ENCODE peak calls at places on chromosomes 7 and 10, in eight cellular contexts. One of them, this sample, is unnamed.

GRCh38 chr7:128906001-128906765 is 4.3 kb downstream of the KCP start:
- DNase-seq in Daoy: no peak
- DNase-seq in HepG2: no peak
- DNase-seq in stimulated activated CD4-positive, alpha-beta T cell treated with anti-CD3 and anti-CD28 coated beads, Interleukin-1b, Interleukin-23, amount 100 ng/mL, for 24 hours: no peak
- DNase-seq in NCI-H1417 treated with DMSO at 0.1 percent for 48 hours: no peak
- DNase-seq in kidney tubule cell: no peak
- DNase-seq in uterus: no peak
- DNase-seq in Karpas-422: no peak
- DNase-seq in this sample: peak; percentile 51

GRCh38 chr7:107680478-107680877 is 19.9 kb downstream of the SLC26A4 start:
- DNase-seq in Daoy: no peak
- DNase-seq in HepG2: no peak
- DNase-seq in stimulated activated CD4-positive, alpha-beta T cell treated with anti-CD3 and anti-CD28 coated beads, Interleukin-1b, Interleukin-23, amount 100 ng/mL, for 24 hours: no peak
- DNase-seq in NCI-H1417 treated with DMSO at 0.1 percent for 48 hours: no peak
- DNase-seq in kidney tubule cell: no peak
- DNase-seq in uterus: no peak
- DNase-seq in Karpas-422: no peak
- DNase-seq in this sample: no peak

GRCh38 chr7:117110480-117111315 is 157.4 kb downstream of the ST7 start:
- DNase-seq in Daoy: peak; percentile 23
- DNase-seq in HepG2: no peak
- DNase-seq in stimulated activated CD4-positive, alpha-beta T cell treated with anti-CD3 and anti-CD28 coated beads, Interleukin-1b, Interleukin-23, amount 100 ng/mL, for 24 hours: no peak
- DNase-seq in NCI-H1417 treated with DMSO at 0.1 percent for 48 hours: no peak
- DNase-seq in kidney tubule cell: no peak
- DNase-seq in uterus: no peak
- DNase-seq in Karpas-422: no peak
- DNase-seq in this sample: no peak

GRCh38 chr10:13969792-13970140 is 361.0 kb downstream of the FRMD4A start:
- DNase-seq in Daoy: no peak
- DNase-seq in HepG2: no peak
- DNase-seq in stimulated activated CD4-positive, alpha-beta T cell treated with anti-CD3 and anti-CD28 coated beads, Interleukin-1b, Interleukin-23, amount 100 ng/mL, for 24 hours: no peak
- DNase-seq in NCI-H1417 treated with DMSO at 0.1 percent for 48 hours: no peak
- DNase-seq in kidney tubule cell: no peak
- DNase-seq in uterus: no peak
- DNase-seq in Karpas-422: no peak
- DNase-seq in this sample: no peak

GRCh38 chr10:33263453-33263852 is 71.0 kb downstream of the NRP1 start:
- DNase-seq in Daoy: peak; percentile 31
- DNase-seq in HepG2: no peak
- DNase-seq in stimulated activated CD4-positive, alpha-beta T cell treated with anti-CD3 and anti-CD28 coated beads, Interleukin-1b, Interleukin-23, amount 100 ng/mL, for 24 hours: no peak
- DNase-seq in NCI-H1417 treated with DMSO at 0.1 percent for 48 hours: no peak
- DNase-seq in kidney tubule cell: peak; percentile 8
- DNase-seq in uterus: no peak
- DNase-seq in Karpas-422: no peak
- DNase-seq in this sample: no peak

GRCh38 chr7:123994449-123994848 is 38.4 kb downstream of the TMEM229A start:
- DNase-seq in Daoy: no peak
- DNase-seq in HepG2: no peak
- DNase-seq in stimulated activated CD4-positive, alpha-beta T cell treated with anti-CD3 and anti-CD28 coated beads, Interleukin-1b, Interleukin-23, amount 100 ng/mL, for 24 hours: no peak
- DNase-seq in NCI-H1417 treated with DMSO at 0.1 percent for 48 hours: no peak
- DNase-seq in kidney tubule cell: no peak
- DNase-seq in uterus: no peak
- DNase-seq in Karpas-422: no peak
- DNase-seq in this sample: no peak

GRCh38 chr7:2807846-2808772 is 36.0 kb downstream of the GNA12 start:
- DNase-seq in Daoy: no peak
- DNase-seq in HepG2: no peak
- DNase-seq in stimulated activated CD4-positive, alpha-beta T cell treated with anti-CD3 and anti-CD28 coated beads, Interleukin-1b, Interleukin-23, amount 100 ng/mL, for 24 hours: no peak
- DNase-seq in NCI-H1417 treated with DMSO at 0.1 percent for 48 hours: no peak
- DNase-seq in kidney tubule cell: no peak
- DNase-seq in uterus: no peak
- DNase-seq in Karpas-422: no peak
- DNase-seq in this sample: peak; percentile 51

GRCh38 chr10:3397846-3398245 is 225.3 kb upstream of the PITRM1 start:
- DNase-seq in Daoy: no peak
- DNase-seq in HepG2: no peak
- DNase-seq in stimulated activated CD4-positive, alpha-beta T cell treated with anti-CD3 and anti-CD28 coated beads, Interleukin-1b, Interleukin-23, amount 100 ng/mL, for 24 hours: no peak
- DNase-seq in NCI-H1417 treated with DMSO at 0.1 percent for 48 hours: no peak
- DNase-seq in kidney tubule cell: no peak
- DNase-seq in uterus: no peak
- DNase-seq in Karpas-422: no peak
- DNase-seq in this sample: no peak

GRCh38 chr7:105267244-105267643 is 121.5 kb downstream of the SRPK2 start:
- DNase-seq in Daoy: no peak
- DNase-seq in HepG2: no peak
- DNase-seq in stimulated activated CD4-positive, alpha-beta T cell treated with anti-CD3 and anti-CD28 coated beads, Interleukin-1b, Interleukin-23, amount 100 ng/mL, for 24 hours: no peak
- DNase-seq in NCI-H1417 treated with DMSO at 0.1 percent for 48 hours: no peak
- DNase-seq in kidney tubule cell: no peak
- DNase-seq in uterus: no peak
- DNase-seq in Karpas-422: no peak
- DNase-seq in this sample: no peak

GRCh38 chr7:74625446-74625845 is 32.1 kb upstream of the GTF2I start:
- DNase-seq in Daoy: no peak
- DNase-seq in HepG2: peak; percentile 46
- DNase-seq in stimulated activated CD4-positive, alpha-beta T cell treated with anti-CD3 and anti-CD28 coated beads, Interleukin-1b, Interleukin-23, amount 100 ng/mL, for 24 hours: no peak
- DNase-seq in NCI-H1417 treated with DMSO at 0.1 percent for 48 hours: no peak
- DNase-seq in kidney tubule cell: peak; percentile 34
- DNase-seq in uterus: no peak
- DNase-seq in Karpas-422: peak; percentile 56
- DNase-seq in this sample: no peak

GRCh38 chr10:89295597-89295996 is 6.2 kb upstream of the IFIT2 start:
- DNase-seq in Daoy: no peak
- DNase-seq in HepG2: no peak
- DNase-seq in stimulated activated CD4-positive, alpha-beta T cell treated with anti-CD3 and anti-CD28 coated beads, Interleukin-1b, Interleukin-23, amount 100 ng/mL, for 24 hours: no peak
- DNase-seq in NCI-H1417 treated with DMSO at 0.1 percent for 48 hours: no peak
- DNase-seq in kidney tubule cell: peak; percentile 27
- DNase-seq in uterus: no peak
- DNase-seq in Karpas-422: no peak
- DNase-seq in this sample: no peak